ENCODE peak calls at places on chromosomes 11 and 22, in nine cellular contexts. T is fibroblast of gingiva; C is AG04450; G is A549; P is GM13976; A is activated naive CD8-positive, alpha-beta T cell treated with anti-CD3 and anti-CD28 coated beads for 36 hours; I is renal cortical epithelial cell; M is CD8-positive, alpha-beta memory T cell; N is H9. X is an unnamed sample.

GRCh38 chr11:117524784-117525183 is 197.1 kb downstream of the CEP164 start:
- DNase-seq in T (no peak), C (no peak), G (no peak), P (no peak), A (no peak), I (no peak), M (no peak), N (no peak), X (no peak)

GRCh38 chr11:1917523-1918435 is 1.7 kb upstream of the TNNT3 start:
- DNase-seq in T (no peak), C (no peak), G (no peak), P (peak), A (no peak), I (no peak), M (no peak), N (peak), X (no peak)

GRCh38 chr11:95149659-95150294 is 60.1 kb downstream of the ENDOD1 start:
- DNase-seq in T (peak), C (no peak), G (no peak), P (no peak), A (no peak), I (peak), M (no peak), N (peak), X (no peak)

GRCh38 chr22:37659066-37659896 is 758 bp downstream of the PDXP start:
- DNase-seq in T (no peak), C (no peak), G (no peak), P (no peak), A (no peak), I (no peak), M (no peak), N (no peak), X (no peak)

GRCh38 chr11:122093731-122094130 is 22.3 kb downstream of the BLID start:
- DNase-seq in T (peak), C (no peak), G (no peak), P (no peak), A (no peak), I (no peak), M (no peak), N (no peak), X (peak)

GRCh38 chr11:61384271-61385242 is 7.8 kb upstream of the TMEM216 start:
- DNase-seq in T (no peak), C (no peak), G (no peak), P (no peak), A (no peak), I (no peak), M (no peak), N (peak), X (peak)

GRCh38 chr11:74929431-74930363 is 19.2 kb downstream of the XRRA1 start:
- DNase-seq in T (peak), C (peak), G (peak), P (peak), A (peak), I (peak), M (peak), N (peak), X (peak)

GRCh38 chr11:87359401-87359800 is 321.7 kb downstream of the TMEM135 start:
- DNase-seq in T (no peak), C (no peak), G (no peak), P (no peak), A (no peak), I (no peak), M (no peak), N (no peak), X (no peak)

GRCh38 chr11:68539370-68539769 is 78.8 kb downstream of the PPP6R3 start:
- DNase-seq in T (no peak), C (no peak), G (no peak), P (no peak), A (no peak), I (no peak), M (no peak), N (no peak), X (no peak)

GRCh38 chr11:88305430-88305829 is 32.1 kb downstream of the CTSC start:
- DNase-seq in T (no peak), C (no peak), G (no peak), P (no peak), A (no peak), I (no peak), M (no peak), N (no peak), X (no peak)

GRCh38 chr11:124611016-124611571 is at the start of gene PANX3:
- DNase-seq in T (no peak), C (no peak), G (no peak), P (no peak), A (no peak), I (no peak), M (no peak), N (no peak), X (no peak)

GRCh38 chr22:28381427-28382167 is 298.0 kb downstream of the TTC28 start:
- DNase-seq in T (peak), C (peak), G (no peak), P (no peak), A (no peak), I (no peak), M (no peak), N (no peak), X (peak)

GRCh38 chr22:37330200-37331033 is 48.1 kb downstream of the CYTH4 start:
- DNase-seq in T (peak), C (peak), G (peak), P (peak), A (peak), I (peak), M (no peak), N (peak), X (peak)

GRCh38 chr11:3231851-3232744 is at the start of gene MRGPRE:
- DNase-seq in T (no peak), C (no peak), G (no peak), P (no peak), A (no peak), I (no peak), M (no peak), N (peak), X (no peak)

GRCh38 chr11:2687223-2687530 is 12.6 kb downstream of the KCNQ1OT1 start:
- DNase-seq in T (no peak), C (no peak), G (no peak), P (no peak), A (no peak), I (no peak), M (no peak), N (no peak), X (no peak)

GRCh38 chr11:122024278-122024677 is 91.7 kb downstream of the BLID start:
- DNase-seq in T (no peak), C (no peak), G (no peak), P (no peak), A (no peak), I (no peak), M (no peak), N (no peak), X (no peak)

GRCh38 chr11:68463714-68464113 is 3.2 kb downstream of the PPP6R3 start:
- DNase-seq in T (peak), C (no peak), G (no peak), P (no peak), A (no peak), I (no peak), M (no peak), N (no peak), X (no peak)

GRCh38 chr22:45916515-45916914 is 60.4 kb downstream of the WNT7B start:
- DNase-seq in T (no peak), C (no peak), G (no peak), P (no peak), A (no peak), I (no peak), M (no peak), N (no peak), X (no peak)

GRCh38 chr11:103624708-103625623 is 411.5 kb upstream of the DDI1 start:
- DNase-seq in T (peak), C (peak), G (peak), P (no peak), A (no peak), I (peak), M (no peak), N (no peak), X (peak)

GRCh38 chr11:6736495-6737121 is 35.2 kb downstream of the OR2AG2 start:
- DNase-seq in T (no peak), C (no peak), G (no peak), P (no peak), A (no peak), I (peak), M (no peak), N (no peak), X (no peak)

GRCh38 chr11:64864135-64864472 is 14.3 kb downstream of the EHD1 start:
- DNase-seq in T (no peak), C (no peak), G (no peak), P (no peak), A (no peak), I (no peak), M (no peak), N (no peak), X (no peak)

GRCh38 chr11:87266751-87267150 is 229.0 kb downstream of the TMEM135 start:
- DNase-seq in T (no peak), C (no peak), G (no peak), P (no peak), A (no peak), I (peak), M (no peak), N (no peak), X (no peak)